ENCODE peak calls at places on chromosome 17, in four cellular contexts. W, O, E and V are unnamed samples.
A peak's percentile ranks its signal among the peaks of the same experiment; 100 is the strongest.

GRCh38 chr17:51260960-51261958 is 913 bp downstream of the UTP18 start:
- DNase-seq in O (no peak), E (peak; percentile 49), W (peak; percentile 90), V (peak; percentile 84)

GRCh38 chr17:59439261-59439660 is 107.8 kb downstream of the YPEL2 start:
- DNase-seq in E (no peak), W (no peak), O (no peak), V (no peak)

GRCh38 chr17:43416998-43417891 is 18.5 kb downstream of the ARL4D start:
- DNase-seq in O (no peak), E (no peak), W (no peak), V (no peak)

GRCh38 chr17:51474764-51475163 is 214.4 kb downstream of the UTP18 start:
- DNase-seq in O (no peak), W (no peak), E (no peak), V (no peak)

GRCh38 chr17:35977509-35977908 is 3.8 kb downstream of the CCL16 start:
- DNase-seq in E (no peak), W (no peak), O (no peak), V (no peak)

GRCh38 chr17:77235370-77236080 is 94.8 kb downstream of the SEC14L1 start:
- DNase-seq in W (no peak), E (no peak), O (peak; percentile 34), V (no peak)

GRCh38 chr17:1362964-1363363 is 37.1 kb downstream of the YWHAE start:
- DNase-seq in W (no peak), O (no peak), E (no peak), V (no peak)

GRCh38 chr17:77828749-77829539 is 129.6 kb upstream of the TNRC6C start:
- DNase-seq in E (no peak), O (no peak), W (no peak), V (no peak)

GRCh38 chr17:19010729-19011505 is 6.4 kb upstream of the FAM83G start:
- DNase-seq in O (no peak), W (no peak), E (peak; percentile 46), V (no peak)

GRCh38 chr17:83193336-83194188 is 114.2 kb downstream of the METRNL start:
- DNase-seq in O (no peak), E (no peak), W (no peak), V (peak; percentile 2)

GRCh38 chr17:83192161-83192788 is 112.9 kb downstream of the METRNL start:
- DNase-seq in W (peak; percentile 16), O (no peak), E (no peak), V (peak; percentile 4)

GRCh38 chr17:83190601-83191387 is 111.4 kb downstream of the METRNL start:
- DNase-seq in E (no peak), O (no peak), W (no peak), V (no peak)

GRCh38 chr17:83189673-83190385 is 110.4 kb downstream of the METRNL start:
- DNase-seq in E (peak; percentile 60), O (no peak), W (peak; percentile 14), V (no peak)

DNA sequence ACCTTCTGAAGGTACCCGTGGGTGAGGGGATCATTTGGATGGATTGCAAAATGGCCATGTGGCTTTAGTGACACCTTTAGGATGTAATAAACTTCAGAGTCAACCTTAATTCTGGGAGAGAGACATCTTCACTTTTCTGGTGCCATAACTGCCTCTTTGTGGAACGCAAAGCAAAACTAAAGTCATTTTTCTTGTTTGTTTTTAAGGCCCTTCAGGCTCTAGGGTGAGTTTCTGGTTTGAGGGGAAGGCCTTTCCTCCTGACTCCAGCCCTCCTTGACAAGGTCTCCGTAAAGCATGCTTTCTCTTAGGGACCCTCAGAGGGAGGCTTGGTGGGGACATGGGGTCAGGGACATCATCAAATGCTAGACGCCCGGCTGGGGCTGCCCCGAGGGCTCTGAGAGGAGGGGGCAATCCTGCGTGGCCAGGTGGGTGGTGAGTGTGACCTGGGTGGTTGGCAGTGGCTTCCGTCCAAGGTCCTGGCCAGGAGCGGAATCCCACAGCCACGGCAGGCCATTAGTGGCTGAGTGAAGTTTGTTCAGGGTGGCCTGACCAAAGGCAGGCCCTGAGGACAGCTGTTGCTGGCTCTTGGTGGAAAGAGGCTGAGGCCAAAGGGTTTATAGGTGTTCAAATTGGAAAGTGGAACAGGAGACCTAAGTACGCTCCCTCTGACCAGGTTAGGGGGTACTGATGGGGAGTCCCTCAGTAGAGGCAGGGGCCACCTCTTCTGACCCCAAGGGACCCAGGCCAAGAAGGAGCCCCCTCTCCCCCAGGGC is 112.2 kb downstream of the METRNL start:
- DNase-seq in W (no peak), O (no peak), E (no peak), V (peak; percentile 3)
- TF ChIP-seq CREB1 in W (no peak), O (no peak), E (no peak), V (no peak)

DNA sequence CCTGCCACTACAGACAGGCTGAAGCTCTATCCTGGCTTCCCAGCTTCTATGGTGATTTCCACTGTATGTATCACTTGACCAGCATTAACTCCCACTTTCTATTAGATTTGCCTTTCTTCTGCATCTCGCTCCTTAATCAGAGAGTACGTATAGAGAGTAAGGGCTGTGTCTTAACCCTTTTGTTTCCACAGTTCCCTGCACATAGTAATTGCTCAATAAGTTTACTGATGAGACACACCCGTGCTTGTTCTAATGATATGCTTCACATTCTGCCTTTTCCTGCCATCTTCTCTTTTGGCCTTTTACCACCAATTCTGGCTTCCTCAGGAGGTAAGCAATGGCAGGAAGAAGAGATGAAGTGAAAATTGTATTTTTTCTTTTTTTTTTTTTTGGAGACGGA is 20.6 kb upstream of the USP36 start:
- DNase-seq in O (no peak), E (no peak), W (no peak), V (no peak)
- TF ChIP-seq CREB1 in O (no peak), E (no peak), W (no peak), V (no peak)

GRCh38 chr17:55777471-55777971 is 26.7 kb downstream of the PCTP start:
- DNase-seq in O (no peak), W (no peak), E (no peak), V (no peak)

GRCh38 chr17:55778389-55779118 is 27.7 kb downstream of the PCTP start:
- DNase-seq in W (no peak), O (no peak), E (no peak), V (no peak)

GRCh38 chr17:55773671-55774070 is 22.8 kb downstream of the PCTP start:
- DNase-seq in E (no peak), O (no peak), W (no peak), V (no peak)

GRCh38 chr17:55772086-55772485 is 21.2 kb downstream of the PCTP start:
- DNase-seq in O (no peak), E (no peak), W (no peak), V (no peak)

GRCh38 chr17:55774834-55775233 is 24.0 kb downstream of the PCTP start:
- DNase-seq in W (no peak), E (peak; percentile 50), O (no peak), V (no peak)
- TF ChIP-seq CREB1 in W (no peak), E (no peak), O (no peak), V (no peak)

GRCh38 chr17:61007980-61008379 is 330.3 kb downstream of the BCAS3 start:
- DNase-seq in O (no peak), W (no peak), E (no peak), V (no peak)
- TF ChIP-seq CREB1 in O (no peak), W (no peak), E (no peak), V (no peak)

GRCh38 chr17:80892900-80893603 is 98.6 kb upstream of the CHMP6 start:
- DNase-seq in E (no peak), O (no peak), W (no peak), V (no peak)

GRCh38 chr17:80895366-80895765 is 96.3 kb upstream of the CHMP6 start:
- DNase-seq in W (no peak), O (no peak), E (no peak), V (no peak)

GRCh38 chr17:80893604-80894438 is 97.8 kb upstream of the CHMP6 start:
- DNase-seq in E (no peak), W (no peak), O (no peak), V (no peak)

GRCh38 chr17:80894726-80895125 is 96.9 kb upstream of the CHMP6 start:
- DNase-seq in O (no peak), E (no peak), W (no peak), V (no peak)

GRCh38 chr17:80894439-80894721 is 97.3 kb upstream of the CHMP6 start:
- DNase-seq in E (no peak), W (no peak), O (no peak), V (no peak)
- TF ChIP-seq CREB1 in E (no peak), W (no peak), O (no peak), V (no peak)

GRCh38 chr17:74833501-74834361 is 26.0 kb downstream of the GRIN2C start:
- DNase-seq in W (no peak), E (no peak), O (no peak), V (no peak)
- TF ChIP-seq CREB1 in W (no peak), E (no peak), O (no peak), V (no peak)

GRCh38 chr17:45229681-45230409 is 8.2 kb downstream of the FMNL1 start:
- DNase-seq in E (no peak), O (no peak), W (no peak), V (no peak)

GRCh38 chr17:45227101-45227591 is 5.5 kb downstream of the FMNL1 start:
- DNase-seq in O (peak; percentile 54), W (no peak), E (no peak), V (no peak)

GRCh38 chr17:45228985-45229517 is 7.4 kb downstream of the FMNL1 start:
- DNase-seq in E (peak; percentile 56), W (no peak), O (peak; percentile 68), V (peak; percentile 59)

GRCh38 chr17:45227631-45228120 is 6.0 kb downstream of the FMNL1 start:
- DNase-seq in O (no peak), E (no peak), W (no peak), V (no peak)

DNA sequence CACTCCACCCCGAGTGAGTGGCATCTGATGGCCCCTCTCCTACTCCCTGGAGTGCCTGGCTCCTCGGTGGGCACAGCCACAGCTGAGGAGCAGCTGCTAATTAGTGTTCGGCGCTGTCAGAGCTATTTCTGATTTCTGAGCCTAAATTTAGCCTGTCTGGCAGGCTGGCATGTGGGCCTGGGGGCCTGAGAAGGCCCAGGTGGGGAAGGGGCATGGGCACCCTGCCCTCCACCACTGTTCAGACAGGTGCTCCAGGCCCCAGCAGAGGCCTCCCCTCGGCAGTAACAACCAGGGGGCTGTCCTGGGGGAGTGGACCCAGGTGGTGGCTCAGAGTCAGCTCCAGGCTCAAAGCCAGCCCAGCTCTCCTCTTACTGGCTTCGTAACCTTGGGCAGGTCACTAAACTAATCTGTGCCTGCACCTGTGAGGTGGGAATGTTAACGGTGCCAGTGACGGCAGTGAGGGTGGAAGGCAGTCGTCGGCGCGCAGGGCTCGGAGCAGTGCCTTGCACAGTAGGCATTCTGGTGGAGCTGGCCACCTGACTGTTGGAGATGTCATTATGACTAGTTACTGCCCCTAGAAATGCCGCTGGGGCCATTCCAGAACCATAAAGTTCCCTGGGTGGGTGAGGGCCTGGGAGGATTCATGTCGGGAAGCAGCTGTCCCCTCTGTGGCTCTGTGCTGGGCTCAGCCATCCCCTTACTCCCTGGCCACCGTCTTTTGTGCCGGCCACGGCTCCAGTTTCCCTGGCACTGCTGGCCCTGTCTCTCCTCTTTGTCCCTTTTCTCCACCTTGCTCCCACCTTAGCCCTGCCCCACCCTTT is 6.6 kb downstream of the FMNL1 start:
- DNase-seq in E (no peak), O (no peak), W (no peak), V (no peak)
- TF ChIP-seq CREB1 in E (no peak), O (no peak), W (no peak), V (no peak)

DNA sequence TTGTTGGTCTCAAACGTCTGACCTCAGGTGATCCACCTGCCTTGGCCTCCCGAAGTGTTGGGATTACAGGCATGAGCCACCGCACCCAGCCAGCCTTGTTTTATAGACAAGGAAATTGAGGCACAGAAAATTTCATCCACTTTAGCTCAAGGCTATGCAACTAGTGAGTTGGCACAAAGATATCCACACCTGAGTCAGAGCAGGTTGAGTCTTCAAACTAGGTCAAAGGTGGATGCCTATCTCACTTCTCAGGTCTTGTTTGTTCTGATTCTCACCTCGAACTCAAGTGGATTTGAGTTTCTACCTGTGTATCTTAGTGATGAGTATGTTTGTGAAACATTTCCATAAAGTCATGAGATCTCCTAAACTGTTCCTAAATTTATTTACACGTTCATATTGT is 35.6 kb upstream of the GAS7 start:
- DNase-seq in E (no peak), W (no peak), O (no peak), V (no peak)
- TF ChIP-seq CREB1 in E (no peak), W (no peak), O (no peak), V (no peak)